ENCODE peak calls at places on chromosomes 6 and 20, in nine cellular contexts. Y, H, R, C, Q, V, U, K and J are unnamed samples.
A peak's percentile ranks its signal among the peaks of the same experiment; 100 is the strongest.

GRCh38 chr20:36541227-36542018 is at the start of gene MYL9:
- DNase-seq in Y (peak; percentile 95), H (no peak), R (no peak), C (peak; percentile 98), Q (peak; percentile 94), V (peak; percentile 90), U (no peak), K (peak; percentile 97), J (peak; percentile 94)

GRCh38 chr6:89022747-89023289 is 57.7 kb upstream of the PNRC1 start:
- DNase-seq in Y (no peak), H (no peak), R (no peak), C (no peak), Q (no peak), V (peak; percentile 69), U (no peak), K (no peak), J (no peak)

GRCh38 chr20:49894073-49894470 is 21.3 kb downstream of the SPATA2 start:
- DNase-seq in Y (no peak), H (no peak), R (no peak), C (peak; percentile 47), Q (no peak), V (no peak), U (no peak), K (no peak), J (no peak)

GRCh38 chr20:22374066-22374465 is 210.3 kb downstream of the FOXA2 start:
- DNase-seq in Y (no peak), H (no peak), R (peak; percentile 63), C (no peak), Q (no peak), V (no peak), U (no peak), K (no peak), J (no peak)

GRCh38 chr6:96913621-96914020 is 10.9 kb upstream of the KLHL32 start:
- DNase-seq in Y (no peak), H (no peak), R (no peak), C (no peak), Q (no peak), V (no peak), U (no peak), K (no peak), J (no peak)

GRCh38 chr20:57913156-57913930 is 203.5 kb upstream of the PMEPA1 start:
- DNase-seq in Y (no peak), H (no peak), R (no peak), C (no peak), Q (no peak), V (no peak), U (no peak), K (no peak), J (no peak)

GRCh38 chr6:111534366-111534765 is 51.3 kb upstream of the REV3L start:
- DNase-seq in Y (no peak), H (no peak), R (no peak), C (peak; percentile 79), Q (peak; percentile 33), V (peak; percentile 49), U (no peak), K (peak; percentile 67), J (peak; percentile 79)

GRCh38 chr20:34331838-34332237 is 28.7 kb upstream of the AHCY start:
- DNase-seq in Y (no peak), H (no peak), R (no peak), C (no peak), Q (no peak), V (no peak), U (no peak), K (no peak), J (no peak)

DNA sequence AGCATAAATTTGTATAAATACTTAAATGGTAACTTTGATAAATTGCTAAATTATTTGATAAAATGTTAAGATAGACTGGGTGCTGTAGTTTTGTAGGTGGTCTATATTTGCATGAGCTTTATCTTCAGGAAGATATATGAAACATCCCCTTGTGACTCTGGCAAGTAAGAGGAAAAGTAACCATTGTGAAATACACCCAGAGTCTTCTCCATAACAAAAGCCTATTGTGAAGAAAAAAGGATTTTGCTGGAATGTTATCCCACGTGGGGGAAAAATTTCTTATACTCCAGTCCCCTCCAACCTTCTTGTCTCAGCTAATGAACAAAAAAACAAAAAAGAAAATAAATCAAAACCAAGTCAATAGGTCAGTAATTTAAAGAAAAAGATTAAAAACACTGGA is 600.7 kb downstream of the HDGFL1 start:
- DNase-seq in Y (no peak), H (no peak), R (no peak), C (no peak), Q (no peak), V (peak; percentile 71), U (no peak), K (no peak), J (no peak)
- H3K27me3 ChIP-seq in Y (no peaks in the 10 kb centered on the region), H (no peaks in the 10 kb centered on the region), R (no peaks in the 10 kb centered on the region), C (no peaks in the 10 kb centered on the region), Q (no peaks in the 10 kb centered on the region), V (no peaks in the 10 kb centered on the region), U (no peaks in the 10 kb centered on the region), K (no peaks in the 10 kb centered on the region), J (no peaks in the 10 kb centered on the region)

GRCh38 chr6:56767892-56768531 is 125.3 kb upstream of the DST start:
- DNase-seq in Y (no peak), H (no peak), R (no peak), C (no peak), Q (no peak), V (no peak), U (no peak), K (no peak), J (no peak)
- H3K4me1 ChIP-seq in Y (peaks cover 96% of the 10 kb centered on the region), H (peaks cover 59% of the 10 kb centered on the region), R (peaks cover 17% of the 10 kb centered on the region), C (peaks cover 20% of the 10 kb centered on the region), Q (peaks cover 4% of the 10 kb centered on the region), V (peaks cover 5% of the 10 kb centered on the region), U (no peaks in the 10 kb centered on the region), K (peaks cover 99% of the 10 kb centered on the region), J (peaks cover 63% of the 10 kb centered on the region)

GRCh38 chr6:47079638-47080037 is 37.5 kb upstream of the ADGRF1 start:
- DNase-seq in Y (no peak), H (no peak), R (no peak), C (no peak), Q (no peak), V (no peak), U (no peak), K (no peak), J (no peak)
- TF ChIP-seq CTCF in Y (no peak), H (no peak), R (peak; percentile 47), C (no peak), Q (no peak), V (peak; percentile 25), U (peak; percentile 58), K (no peak), J (no peak)

GRCh38 chr6:168927026-168927425 is 326.6 kb downstream of the THBS2 start:
- DNase-seq in Y (no peak), H (no peak), R (no peak), C (no peak), Q (no peak), V (no peak), U (no peak), K (no peak), J (no peak)
- H3K27me3 ChIP-seq in Y (no peaks in the 10 kb centered on the region), H (no peaks in the 10 kb centered on the region), R (no peaks in the 10 kb centered on the region), C (no peaks in the 10 kb centered on the region), Q (no peaks in the 10 kb centered on the region), V (no peaks in the 10 kb centered on the region), U (no peaks in the 10 kb centered on the region), K (peaks cover 24% of the 10 kb centered on the region), J (peaks cover 8% of the 10 kb centered on the region)

GRCh38 chr6:154653385-154653784 is 79.8 kb upstream of the SCAF8 start:
- DNase-seq in Y (no peak), H (no peak), R (no peak), C (no peak), Q (no peak), V (peak; percentile 32), U (no peak), K (no peak), J (no peak)

GRCh38 chr6:154650351-154650750 is 82.9 kb upstream of the SCAF8 start:
- DNase-seq in Y (no peak), H (no peak), R (no peak), C (no peak), Q (no peak), V (peak; percentile 43), U (no peak), K (no peak), J (no peak)

GRCh38 chr6:154651656-154652055 is 81.6 kb upstream of the SCAF8 start:
- DNase-seq in Y (no peak), H (no peak), R (peak; percentile 49), C (no peak), Q (no peak), V (no peak), U (no peak), K (no peak), J (no peak)

GRCh38 chr6:154648776-154649175 is 84.4 kb upstream of the SCAF8 start:
- DNase-seq in Y (no peak), H (no peak), R (no peak), C (no peak), Q (no peak), V (no peak), U (no peak), K (no peak), J (no peak)

DNA sequence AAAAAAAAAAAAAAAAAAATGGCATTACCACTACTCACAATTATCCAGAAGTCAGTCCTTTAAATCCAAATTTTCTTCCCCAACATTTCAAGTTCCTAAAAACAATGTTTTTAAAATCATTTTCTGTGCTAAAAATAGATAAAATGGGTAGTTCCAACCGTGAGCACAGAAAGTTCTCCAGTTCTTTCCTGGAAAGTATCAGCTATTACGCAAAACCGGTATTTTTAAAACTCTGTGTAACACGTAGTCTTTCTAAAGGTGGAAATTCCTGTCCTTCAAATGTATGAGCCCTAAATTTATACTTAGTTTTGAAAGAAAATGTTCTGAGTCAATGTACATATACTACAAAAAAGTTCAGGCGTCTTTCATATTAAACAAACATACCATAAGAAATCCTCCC is 83.5 kb upstream of the SCAF8 start:
- DNase-seq in Y (no peak), H (no peak), R (no peak), C (no peak), Q (no peak), V (peak; percentile 54), U (no peak), K (no peak), J (no peak)
- H3K4me1 ChIP-seq in Y (peaks cover 27% of the 10 kb centered on the region), H (no peaks in the 10 kb centered on the region), R (peaks cover 14% of the 10 kb centered on the region), C (peaks cover 23% of the 10 kb centered on the region), Q (no peaks in the 10 kb centered on the region), V (no peaks in the 10 kb centered on the region), U (no peaks in the 10 kb centered on the region), K (peaks cover 21% of the 10 kb centered on the region), J (peaks cover 10% of the 10 kb centered on the region)

GRCh38 chr6:130223508-130223907 is 757 bp upstream of the SAMD3 start:
- DNase-seq in Y (no peak), H (no peak), R (peak; percentile 22), C (peak; percentile 2), Q (no peak), V (no peak), U (no peak), K (no peak), J (no peak)
- TF ChIP-seq CTCF in Y (no peak), H (no peak), R (peak; percentile 43), C (no peak), Q (no peak), V (no peak), U (peak; percentile 17), K (no peak), J (no peak)